ENCODE peak calls at places on chromosomes 3 and 15, in nine cellular contexts. Q is left ventricle myocardium inferior; P is transverse colon; K is OCI-LY7; X is CD4-positive, alpha-beta T cell; B is MM.1S; N is psoas muscle; T is adrenal gland; U is upper lobe of right lung. J is an unnamed sample. For H3K9me3, the result is how much of the 10 kb centered on the place peaks cover.

GRCh38 chr3:150384517-150385212 is 23.4 kb upstream of the TSC22D2 start:
- DNase-seq in K (peak), B (peak), N (peak), X (peak), P (peak), U (peak), T (peak), Q (no peak), J (peak)

GRCh38 chr3:17945018-17945798 is 202.8 kb upstream of the TBC1D5 start:
- DNase-seq in X (no peak), T (no peak), K (no peak), P (no peak), N (no peak), B (no peak), U (no peak), Q (no peak), J (no peak)

GRCh38 chr15:26179906-26180305 is 316.8 kb upstream of the ATP10A start:
- DNase-seq in X (no peak), K (no peak), U (no peak), T (no peak), Q (peak), B (no peak), N (no peak), P (no peak), J (no peak)

GRCh38 chr3:159356606-159357005 is 554.8 kb downstream of the MFSD1 start:
- DNase-seq in N (no peak), U (no peak), X (no peak), P (no peak), T (no peak), Q (no peak), B (no peak), K (no peak), J (no peak)

GRCh38 chr3:187983484-187984124 is 170.4 kb upstream of the LPP start:
- DNase-seq in U (no peak), Q (peak), X (no peak), K (no peak), B (no peak), P (no peak), T (peak), N (no peak), J (no peak)

GRCh38 chr15:45660231-45660979 is 25.6 kb downstream of the SQOR start:
- DNase-seq in P (peak), U (no peak), T (no peak), B (no peak), X (no peak), K (no peak), Q (no peak), N (no peak), J (no peak)

GRCh38 chr3:173395073-173395411 is 2.5 kb upstream of the NLGN1 start:
- DNase-seq in Q (peak), K (no peak), X (no peak), P (no peak), U (no peak), T (no peak), B (no peak), N (no peak), J (no peak)

GRCh38 chr15:48645558-48646330 is at the start of gene FBN1:
- DNase-seq in X (no peak), U (peak), T (peak), P (peak), K (no peak), Q (peak), B (peak), N (peak), J (no peak)

GRCh38 chr3:33437556-33438283 is 2.5 kb downstream of the UBP1 start:
- DNase-seq in N (no peak), P (peak), B (no peak), U (no peak), K (peak), Q (peak), X (no peak), T (peak), J (no peak)

GRCh38 chr3:26307192-26307591 is 315.4 kb upstream of the LRRC3B start:
- DNase-seq in N (no peak), Q (no peak), T (no peak), U (no peak), P (no peak), K (no peak), B (no peak), X (no peak), J (no peak)

GRCh38 chr15:100686725-100687488 is 84.5 kb downstream of the ASB7 start:
- DNase-seq in B (no peak), P (no peak), N (no peak), U (no peak), K (no peak), X (no peak), T (no peak), Q (no peak), J (no peak)

GRCh38 chr3:185726254-185726967 is 98.4 kb downstream of the IGF2BP2 start:
- DNase-seq in N (no peak), K (no peak), B (peak), U (no peak), Q (no peak), P (no peak), T (no peak), X (no peak), J (no peak)

GRCh38 chr3:73026111-73026510 is 29.5 kb downstream of the PPP4R2 start:
- DNase-seq in P (no peak), U (no peak), N (no peak), B (no peak), T (no peak), X (no peak), Q (no peak), K (no peak), J (no peak)

GRCh38 chr3:152193673-152194267 is 75.0 kb upstream of the MBNL1 start:
- DNase-seq in K (peak), B (peak), U (peak), N (no peak), X (no peak), Q (no peak), P (no peak), T (no peak), J (no peak)

GRCh38 chr3:71681224-71681668 is 44.0 kb downstream of the EIF4E3 start:
- DNase-seq in X (no peak), K (no peak), B (no peak), Q (peak), N (peak), T (peak), P (peak), U (peak), J (no peak)

GRCh38 chr3:4864503-4864902 is 114.7 kb upstream of the BHLHE40 start:
- DNase-seq in T (no peak), P (no peak), Q (no peak), X (no peak), K (no peak), N (no peak), U (no peak), B (no peak), J (no peak)

GRCh38 chr3:50278106-50278867 is 600 bp upstream of the LSMEM2 start:
- DNase-seq in U (no peak), K (no peak), Q (no peak), N (no peak), X (no peak), P (no peak), T (no peak), B (no peak), J (no peak)

GRCh38 chr15:87322223-87322622 is 934.3 kb downstream of the NTRK3 start:
- DNase-seq in Q (no peak), K (no peak), B (no peak), P (no peak), U (no peak), N (no peak), X (no peak), T (no peak), J (no peak)

GRCh38 chr3:48306860-48307530 is 26.5 kb downstream of the SPINK8 start:
- DNase-seq in N (no peak), T (no peak), K (peak), X (no peak), B (no peak), P (no peak), Q (no peak), U (no peak), J (no peak)

GRCh38 chr3:188348445-188349244 is 194.7 kb downstream of the LPP start:
- DNase-seq in U (no peak), K (peak), P (peak), Q (peak), B (no peak), T (peak), X (no peak), N (peak), J (no peak)

GRCh38 chr15:22227961-22228762 is 147.8 kb downstream of the OR4M2 start:
- DNase-seq in X (no peak), Q (no peak), N (no peak), B (no peak), U (peak), P (no peak), K (no peak), T (no peak), J (no peak)

GRCh38 chr15:22227411-22227810 is 147.1 kb downstream of the OR4M2 start:
- DNase-seq in B (no peak), P (no peak), K (no peak), X (no peak), T (no peak), Q (no peak), N (no peak), U (peak), J (no peak)

GRCh38 chr15:22232675-22233074 is 152.3 kb downstream of the OR4M2 start:
- DNase-seq in Q (no peak), U (no peak), X (no peak), B (no peak), P (no peak), T (no peak), N (no peak), K (no peak), J (no peak)

GRCh38 chr15:22229971-22230815 is 149.9 kb downstream of the OR4M2 start:
- DNase-seq in U (peak), Q (no peak), P (no peak), T (no peak), B (no peak), X (no peak), N (no peak), K (no peak), J (no peak)

DNA sequence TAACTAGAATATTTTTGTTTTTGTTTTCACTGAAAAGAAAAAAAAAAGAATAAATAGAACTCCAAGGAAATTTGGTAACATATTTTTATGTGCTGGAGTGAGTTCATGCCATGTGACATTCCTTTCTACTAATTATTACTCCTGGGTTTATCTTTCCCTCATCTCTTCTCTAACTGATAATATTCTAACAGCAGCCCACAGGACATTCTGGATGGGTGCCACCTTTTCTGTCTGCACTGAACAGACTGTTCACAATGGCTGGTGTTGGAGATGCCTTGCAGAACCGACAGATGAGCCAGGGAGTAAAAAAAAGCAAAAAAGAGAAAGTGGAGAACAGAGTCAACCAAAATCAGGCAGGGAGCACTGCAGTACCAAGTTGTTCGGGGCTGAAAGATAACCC is 151.3 kb downstream of the OR4M2 start:
- DNase-seq in Q (no peak), P (no peak), N (no peak), T (no peak), B (no peak), U (no peak), K (no peak), X (no peak), J (no peak)
- H3K9me3 ChIP-seq in Q (under half), P (under half), N (under half), T (under half), B (under half), U (under half), K (under half), X (under half), J (under half)

GRCh38 chr3:683770-684169 is 409.1 kb upstream of the CNTN6 start:
- DNase-seq in K (no peak), X (no peak), P (no peak), B (no peak), T (no peak), N (no peak), Q (no peak), U (no peak), J (no peak)
- H3K9me3 ChIP-seq in K (under half), X (under half), P (under half), B (under half), T (under half), N (under half), Q (under half), U (under half), J (under half)

DNA sequence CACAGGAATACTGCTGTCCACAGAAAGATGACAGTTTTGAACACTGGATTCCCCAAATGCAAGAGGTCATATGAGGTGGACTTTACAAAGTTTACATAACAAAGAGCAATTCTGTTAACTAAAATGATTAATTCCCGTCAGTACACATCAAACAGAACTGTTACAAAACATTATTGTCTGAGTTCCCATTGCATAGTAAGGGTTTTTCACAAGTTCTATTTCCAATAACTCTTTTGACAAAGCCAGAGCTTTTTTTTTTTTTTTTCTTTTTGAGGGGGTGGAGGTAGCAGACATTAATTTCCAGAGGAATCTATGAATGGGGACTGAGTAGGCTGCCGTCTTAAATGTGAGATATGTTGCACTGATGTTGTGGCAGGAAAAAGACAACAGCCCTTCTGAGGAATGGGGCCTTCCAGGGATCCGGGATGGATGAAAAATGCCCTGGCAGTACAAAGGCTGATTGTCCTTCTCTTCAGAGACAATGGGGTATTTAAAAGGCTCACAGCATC is 178.1 kb upstream of the KBTBD8 start:
- DNase-seq in B (no peak), U (no peak), T (no peak), K (no peak), Q (no peak), P (no peak), X (no peak), N (no peak), J (no peak)
- H3K9me3 ChIP-seq in B (under half), U (under half), T (under half), K (under half), Q (under half), P (under half), X (under half), N (under half), J (under half)

GRCh38 chr3:46977811-46978195 is 1.3 kb upstream of the CCDC12 start:
- DNase-seq in T (no peak), U (no peak), B (no peak), P (no peak), K (no peak), Q (no peak), X (no peak), N (no peak), J (no peak)

GRCh38 chr3:46971742-46972141 is 4.8 kb downstream of the CCDC12 start:
- DNase-seq in P (no peak), N (no peak), X (no peak), K (peak), B (peak), Q (no peak), U (no peak), T (no peak), J (no peak)

GRCh38 chr3:46972396-46972795 is 4.1 kb downstream of the CCDC12 start:
- DNase-seq in P (no peak), X (no peak), U (no peak), N (no peak), K (peak), T (no peak), Q (no peak), B (no peak), J (no peak)

GRCh38 chr3:46976326-46977190 is at the start of gene CCDC12:
- DNase-seq in U (peak), X (peak), Q (peak), K (peak), P (peak), N (peak), T (peak), B (peak), J (peak)

GRCh38 chr3:46974421-46975227 is 1.9 kb downstream of the CCDC12 start:
- DNase-seq in P (no peak), T (no peak), N (no peak), B (no peak), K (peak), Q (no peak), U (no peak), X (no peak), J (no peak)
- H3K9me3 ChIP-seq in P (under half), T (under half), N (under half), B (under half), K (under half), Q (under half), U (under half), X (under half), J (under half)

DNA sequence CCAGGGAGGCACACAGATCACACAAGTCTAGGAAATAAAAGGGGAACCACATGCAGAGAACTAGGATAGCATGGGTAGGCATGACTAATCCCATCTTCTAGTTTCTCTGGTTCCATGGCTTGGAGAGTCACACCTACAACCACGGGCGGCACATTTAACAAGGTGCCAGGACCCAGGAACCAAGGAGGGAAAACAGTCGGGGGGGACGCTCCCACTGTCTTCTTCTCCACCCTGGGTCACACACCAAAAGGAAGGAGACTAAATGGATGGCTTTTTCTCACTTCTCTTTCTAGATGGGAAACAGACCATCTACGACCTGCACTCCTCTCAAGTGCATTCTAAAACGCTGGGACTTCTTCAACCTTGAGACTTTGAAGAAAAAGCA is 4.6 kb upstream of the SMCO1 start:
- DNase-seq in Q (no peak), X (peak), U (no peak), P (no peak), T (no peak), N (no peak), B (no peak), K (peak), J (no peak)
- H3K9me3 ChIP-seq in Q (under half), X (half or more), U (under half), P (under half), T (under half), N (under half), B (under half), K (under half), J (under half)

GRCh38 chr15:95432878-95433405 is 897.6 kb upstream of the NR2F2 start:
- DNase-seq in P (no peak), Q (no peak), X (no peak), T (no peak), B (no peak), N (no peak), K (no peak), U (no peak), J (no peak)
- H3K9me3 ChIP-seq in P (under half), Q (under half), X (under half), T (under half), B (under half), N (under half), K (under half), U (under half), J (under half)

DNA sequence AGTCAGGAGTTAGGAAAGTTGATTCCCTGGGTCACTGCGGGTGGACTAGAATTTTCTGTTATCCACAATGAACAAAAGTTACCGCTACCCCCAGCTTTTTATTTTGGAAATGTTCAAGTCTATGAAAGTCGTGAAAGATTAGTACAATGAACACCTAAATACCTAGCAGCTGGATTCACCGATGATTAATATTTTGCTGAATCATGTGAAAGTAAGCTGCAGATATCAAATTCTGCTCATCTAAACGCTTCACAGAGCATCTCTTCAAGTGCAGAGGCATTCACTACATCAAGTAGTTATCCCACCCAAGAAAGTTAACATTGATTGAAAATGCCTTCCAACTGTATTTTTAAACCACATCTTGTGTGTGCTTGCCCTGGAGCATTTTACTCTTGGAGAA is 729.0 kb upstream of the NR2F2 start:
- DNase-seq in B (no peak), U (no peak), X (no peak), P (no peak), N (no peak), K (no peak), Q (no peak), T (no peak), J (no peak)
- H3K9me3 ChIP-seq in B (under half), U (under half), X (under half), P (under half), N (under half), K (under half), Q (under half), T (under half), J (under half)

GRCh38 chr15:20341901-20342605 is 199.5 kb downstream of the GOLGA6L6 start:
- DNase-seq in X (no peak), B (peak), U (peak), Q (peak), T (peak), K (no peak), N (peak), P (peak), J (peak)
- H3K9me3 ChIP-seq in X (under half), B (under half), U (under half), Q (under half), T (under half), K (under half), N (under half), P (under half), J (under half)

GRCh38 chr15:56234804-56235203 is 8.9 kb downstream of the RFX7 start:
- DNase-seq in N (no peak), U (no peak), B (no peak), X (no peak), K (no peak), T (no peak), P (no peak), Q (no peak), J (no peak)

GRCh38 chr15:56232058-56232457 is 11.6 kb downstream of the RFX7 start:
- DNase-seq in P (no peak), B (no peak), X (no peak), T (no peak), K (peak), U (no peak), Q (no peak), N (no peak), J (no peak)

GRCh38 chr15:56236197-56236596 is 7.5 kb downstream of the RFX7 start:
- DNase-seq in T (no peak), K (no peak), P (no peak), X (no peak), N (no peak), B (no peak), U (no peak), Q (no peak), J (no peak)

GRCh38 chr15:56228854-56229253 is 14.8 kb downstream of the RFX7 start:
- DNase-seq in U (no peak), K (no peak), Q (no peak), X (no peak), B (no peak), T (no peak), P (no peak), N (no peak), J (no peak)

GRCh38 chr15:56233549-56233948 is 10.1 kb downstream of the RFX7 start:
- DNase-seq in B (no peak), P (no peak), K (no peak), T (no peak), Q (no peak), X (no peak), N (no peak), U (no peak), J (no peak)
- H3K9me3 ChIP-seq in B (under half), P (under half), K (half or more), T (under half), Q (under half), X (under half), N (under half), U (under half), J (under half)

GRCh38 chr15:84143753-84144314 is 91.7 kb upstream of the GOLGA6L4 start:
- DNase-seq in B (no peak), K (no peak), Q (no peak), P (no peak), U (no peak), N (no peak), X (no peak), T (no peak), J (no peak)
- H3K9me3 ChIP-seq in B (under half), K (under half), Q (under half), P (under half), U (under half), N (under half), X (under half), T (under half), J (under half)